ENCODE peak calls at places on chromosome 3, in seven cellular contexts. T, S, Y, P, U, Z and F are unnamed samples.

GRCh38 chr3:67327582-67327981 is 326.8 kb downstream of the SUCLG2 start:
- DNase-seq in T (no peak), S (no peak), Y (no peak), P (no peak), U (no peak), Z (no peak), F (no peak)

GRCh38 chr3:39638286-39638685 is 170.8 kb downstream of the MOBP start:
- DNase-seq in T (no peak), S (peak), Y (no peak), P (no peak), U (no peak), Z (no peak), F (no peak)

GRCh38 chr3:183975981-183976662 is 41.6 kb downstream of the ABCC5 start:
- DNase-seq in T (peak), S (peak), Y (no peak), P (peak), U (peak), Z (no peak), F (peak)

GRCh38 chr3:183394150-183394549 is 34.3 kb downstream of the MCF2L2 start:
- DNase-seq in T (no peak), S (peak), Y (no peak), P (no peak), U (no peak), Z (no peak), F (no peak)

GRCh38 chr3:46903341-46904302 is 26.1 kb downstream of the PTH1R start:
- DNase-seq in T (peak), S (peak), Y (no peak), P (peak), U (no peak), Z (no peak), F (no peak)

GRCh38 chr3:195873971-195874370 is 34.4 kb downstream of the TNK2 start:
- DNase-seq in T (peak), S (peak), Y (no peak), P (peak), U (no peak), Z (no peak), F (peak)

GRCh38 chr3:52754373-52754772 is 16.4 kb downstream of the NEK4 start:
- DNase-seq in T (peak), S (no peak), Y (no peak), P (no peak), U (no peak), Z (no peak), F (no peak)

GRCh38 chr3:64238971-64239667 is 13.9 kb upstream of the PRICKLE2 start:
- DNase-seq in T (peak), S (peak), Y (peak), P (peak), U (no peak), Z (peak), F (peak)

GRCh38 chr3:183917776-183918175 is 33.1 kb upstream of the PARL start:
- DNase-seq in T (no peak), S (no peak), Y (no peak), P (no peak), U (no peak), Z (no peak), F (no peak)

GRCh38 chr3:196399485-196399945 is 32.7 kb downstream of the UBXN7 start:
- DNase-seq in T (peak), S (peak), Y (no peak), P (peak), U (no peak), Z (no peak), F (peak)

GRCh38 chr3:151639096-151639740 is 94.5 kb upstream of the AADACL2 start:
- DNase-seq in T (no peak), S (no peak), Y (no peak), P (no peak), U (no peak), Z (no peak), F (no peak)

GRCh38 chr3:57164606-57165573 is at the start of gene IL17RD:
- DNase-seq in T (peak), S (peak), Y (peak), P (peak), U (peak), Z (peak), F (peak)

GRCh38 chr3:159364511-159364910 is 562.7 kb downstream of the MFSD1 start:
- DNase-seq in T (no peak), S (no peak), Y (no peak), P (no peak), U (no peak), Z (no peak), F (no peak)

GRCh38 chr3:80733522-80734176 is 965.9 kb upstream of the ROBO1 start:
- DNase-seq in T (peak), S (peak), Y (no peak), P (peak), U (peak), Z (peak), F (peak)

GRCh38 chr3:40877651-40878463 is 321.4 kb upstream of the CTNNB1 start:
- DNase-seq in T (peak), S (peak), Y (peak), P (peak), U (no peak), Z (peak), F (no peak)

GRCh38 chr3:126130981-126131750 is 47.2 kb upstream of the SLC41A3 start:
- DNase-seq in T (no peak), S (no peak), Y (peak), P (no peak), U (no peak), Z (peak), F (no peak)

GRCh38 chr3:69032137-69032536 is 18.7 kb upstream of the EOGT start:
- DNase-seq in T (peak), S (peak), Y (no peak), P (peak), U (no peak), Z (no peak), F (no peak)

GRCh38 chr3:156005698-156006097 is 114.7 kb upstream of the KCNAB1 start:
- DNase-seq in T (no peak), S (no peak), Y (no peak), P (no peak), U (no peak), Z (no peak), F (no peak)

GRCh38 chr3:79125313-79125984 is 642.3 kb downstream of the ROBO1 start:
- DNase-seq in T (no peak), S (no peak), Y (no peak), P (no peak), U (no peak), Z (no peak), F (no peak)

GRCh38 chr3:61250784-61251173 is 473 bp downstream of the FHIT start:
- DNase-seq in T (peak), S (peak), Y (peak), P (no peak), U (peak), Z (peak), F (no peak)

GRCh38 chr3:169118666-169119370 is 544.7 kb downstream of the MECOM start:
- DNase-seq in T (peak), S (no peak), Y (no peak), P (no peak), U (no peak), Z (no peak), F (no peak)

GRCh38 chr3:152159328-152159727 is 109.4 kb upstream of the MBNL1 start:
- DNase-seq in T (peak), S (peak), Y (no peak), P (peak), U (peak), Z (no peak), F (no peak)